ENCODE peak calls at places on chromosomes 16 and 17, in ten cellular contexts. N, V, T, R, D, M, I, E, Z and L are unnamed samples.

GRCh38 chr17:80254396-80255241 is 6.0 kb upstream of the RNF213 start:
- DNase-seq in N (peak; percentile 83), V (no peak), T (peak; percentile 66), R (no peak), D (peak; percentile 65), M (no peak), I (peak; percentile 85), E (no peak), Z (no peak), L (peak; percentile 65)

GRCh38 chr17:65088621-65089385 is 32.3 kb upstream of the GNA13 start:
- DNase-seq in N (no peak), V (no peak), T (no peak), R (no peak), D (no peak), M (no peak), I (no peak), E (no peak), Z (no peak), L (no peak)

GRCh38 chr17:18968945-18969887 is 17.3 kb downstream of the SLC5A10 start:
- DNase-seq in N (no peak), V (no peak), T (no peak), R (no peak), D (no peak), M (no peak), I (peak; percentile 12), E (no peak), Z (no peak), L (peak; percentile 58)

GRCh38 chr16:30787613-30788378 is 791 bp upstream of the ZNF629 start:
- DNase-seq in N (no peak), V (no peak), T (no peak), R (no peak), D (no peak), M (no peak), I (no peak), E (no peak), Z (no peak), L (no peak)

GRCh38 chr16:80682435-80683070 is 121.8 kb downstream of the CDYL2 start:
- DNase-seq in N (peak; percentile 76), V (no peak), T (no peak), R (no peak), D (peak; percentile 9), M (no peak), I (peak; percentile 62), E (no peak), Z (no peak), L (no peak)

GRCh38 chr16:66580605-66581209 is 1.4 kb downstream of the CMTM2 start:
- DNase-seq in N (peak; percentile 66), V (no peak), T (no peak), R (no peak), D (no peak), M (no peak), I (peak; percentile 78), E (no peak), Z (no peak), L (no peak)

GRCh38 chr17:61465550-61466237 is 13.5 kb downstream of the TBX4 start:
- DNase-seq in N (no peak), V (no peak), T (peak; percentile 8), R (no peak), D (no peak), M (peak; percentile 61), I (no peak), E (no peak), Z (no peak), L (no peak)

GRCh38 chr16:80147021-80147680 is 393.6 kb upstream of the DYNLRB2 start:
- DNase-seq in N (no peak), V (no peak), T (no peak), R (no peak), D (no peak), M (no peak), I (no peak), E (no peak), Z (no peak), L (no peak)

GRCh38 chr16:53123753-53124152 is 69.0 kb downstream of the CHD9 start:
- DNase-seq in N (peak; percentile 63), V (no peak), T (no peak), R (no peak), D (peak; percentile 25), M (no peak), I (no peak), E (no peak), Z (no peak), L (no peak)

GRCh38 chr16:4354512-4355409 is 3.6 kb upstream of the PAM16 start:
- DNase-seq in N (no peak), V (no peak), T (no peak), R (no peak), D (no peak), M (no peak), I (no peak), E (no peak), Z (no peak), L (no peak)

GRCh38 chr17:61335845-61336655 is 63.6 kb upstream of the TBX2 start:
- DNase-seq in N (no peak), V (no peak), T (peak; percentile 71), R (no peak), D (no peak), M (no peak), I (peak; percentile 81), E (no peak), Z (no peak), L (no peak)

GRCh38 chr17:56723471-56723870 is 110.2 kb downstream of the C17orf67 start:
- DNase-seq in N (no peak), V (no peak), T (no peak), R (no peak), D (no peak), M (no peak), I (no peak), E (no peak), Z (no peak), L (no peak)

GRCh38 chr17:79203016-79203415 is 128.4 kb downstream of the ENGASE start:
- DNase-seq in N (no peak), V (no peak), T (no peak), R (no peak), D (no peak), M (no peak), I (no peak), E (no peak), Z (no peak), L (no peak)

GRCh38 chr17:78049609-78050008 is 78.9 kb downstream of the TMC6 start:
- DNase-seq in N (no peak), V (no peak), T (no peak), R (no peak), D (no peak), M (no peak), I (no peak), E (no peak), Z (no peak), L (no peak)

GRCh38 chr16:78310990-78311561 is 211.6 kb downstream of the WWOX start:
- DNase-seq in N (no peak), V (no peak), T (no peak), R (no peak), D (no peak), M (no peak), I (peak; percentile 32), E (no peak), Z (no peak), L (no peak)

GRCh38 chr17:9256361-9256943 is 235.1 kb downstream of the NTN1 start:
- DNase-seq in N (no peak), V (no peak), T (no peak), R (no peak), D (no peak), M (no peak), I (no peak), E (no peak), Z (no peak), L (no peak)

GRCh38 chr17:29131814-29132682 is 48.1 kb downstream of the MYO18A start:
- DNase-seq in N (peak; percentile 79), V (no peak), T (no peak), R (no peak), D (peak; percentile 78), M (no peak), I (peak; percentile 77), E (peak; percentile 62), Z (no peak), L (no peak)
- TF ChIP-seq CTCF in N (no peak), V (no peak), T (no peak), R (no peak), D (no peak), M (no peak), I (no peak), E (no peak), Z (no peak), L (no peak)

GRCh38 chr17:4362141-4362540 is 4.3 kb downstream of the UBE2G1 start:
- DNase-seq in N (peak; percentile 26), V (no peak), T (no peak), R (no peak), D (no peak), M (no peak), I (no peak), E (no peak), Z (no peak), L (no peak)
- TF ChIP-seq CTCF in N (peak; percentile 13), V (no peak), T (no peak), R (no peak), D (no peak), M (peak; percentile 65), I (peak; percentile 8), E (no peak), Z (no peak), L (no peak)

DNA sequence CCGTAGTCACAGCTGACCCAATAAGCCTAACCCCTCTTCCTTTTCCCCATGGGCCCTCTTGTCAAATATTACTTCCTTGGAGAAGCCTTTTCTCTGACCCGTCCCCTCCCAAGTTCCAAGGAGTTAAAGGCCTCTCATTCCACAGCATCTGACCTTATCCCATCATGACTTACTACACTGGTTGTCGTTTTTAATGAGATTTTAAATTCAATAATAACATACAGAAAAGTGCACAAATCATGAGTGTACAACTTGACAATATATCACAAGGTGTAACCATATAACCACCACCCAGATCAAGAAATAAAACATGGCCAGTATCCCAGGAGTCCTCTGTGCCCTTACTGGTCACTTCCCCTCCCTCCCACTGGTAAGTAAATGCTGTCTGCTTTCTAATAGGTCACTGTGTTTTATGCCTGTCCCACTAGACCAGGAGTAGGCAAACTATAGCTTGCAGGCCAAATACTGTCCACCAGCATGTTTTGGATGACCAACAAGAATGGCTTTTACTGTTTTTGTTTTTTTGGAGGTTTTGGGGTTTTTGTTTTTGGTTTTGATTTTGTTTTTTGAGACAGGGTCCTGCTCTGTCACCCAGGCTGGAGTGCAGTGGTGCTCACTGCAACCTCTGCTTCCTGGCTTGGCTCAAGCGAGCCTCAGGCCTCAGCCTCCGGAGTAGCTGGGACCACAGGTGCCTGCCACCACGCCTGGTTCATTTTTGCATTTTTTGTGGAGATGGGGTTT is 1.2 kb upstream of the FDXR start:
- DNase-seq in N (peak; percentile 10), V (no peak), T (no peak), R (no peak), D (no peak), M (no peak), I (no peak), E (no peak), Z (no peak), L (no peak)
- TF ChIP-seq CTCF in N (no peak), V (no peak), T (no peak), R (no peak), D (no peak), M (no peak), I (no peak), E (no peak), Z (no peak), L (no peak)

DNA sequence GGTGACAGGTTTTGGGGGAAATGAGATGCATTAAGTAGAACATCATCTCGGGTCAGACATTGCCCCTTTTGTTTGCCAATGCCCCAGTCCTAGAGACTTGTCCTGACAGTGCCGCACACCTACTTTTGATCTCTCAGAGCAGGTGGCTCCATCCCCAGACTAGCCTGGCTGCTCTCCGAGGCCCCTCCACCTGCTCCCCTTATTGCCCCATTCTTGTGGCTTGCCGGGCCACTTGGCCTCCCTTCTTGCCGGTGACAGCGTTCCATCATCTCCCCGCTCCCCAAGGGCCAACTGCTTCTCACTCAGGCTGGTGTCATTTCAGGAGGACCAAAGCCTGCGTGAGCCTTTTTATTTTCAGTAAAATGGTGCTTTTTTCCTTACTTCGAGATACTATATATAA is 14.9 kb downstream of the UBFD1 start:
- DNase-seq in N (no peak), V (no peak), T (no peak), R (no peak), D (no peak), M (no peak), I (no peak), E (peak; percentile 64), Z (no peak), L (no peak)
- TF ChIP-seq CTCF in N (no peak), V (no peak), T (no peak), R (no peak), D (no peak), M (no peak), I (no peak), E (no peak), Z (no peak), L (no peak)